ENCODE peak calls at places on chromosomes 13 and 19, in seven cellular contexts. T is fibroblast of the aortic adventitia, K is uterus, S is astrocyte, Q is epithelial cell of esophagus, F is adrenal gland, J is K562. X is an unnamed sample.

GRCh38 chr19:44975444-44975843 is 20.3 kb downstream of the CLPTM1 start:
- DNase-seq in F (peak; percentile 67), S (no peak), K (no peak), T (no peak), J (no peak), Q (no peak), X (no peak)

GRCh38 chr13:70960841-70961443 is 852.7 kb upstream of the KLHL1 start:
- DNase-seq in K (no peak), F (no peak), Q (peak; percentile 50), T (peak; percentile 2), J (no peak), S (peak; percentile 3), X (peak; percentile 16)

GRCh38 chr13:22357132-22357531 is 686.3 kb downstream of the FGF9 start:
- DNase-seq in J (no peak), K (no peak), S (no peak), F (peak; percentile 10), T (no peak), Q (no peak), X (no peak)

GRCh38 chr13:95676100-95676774 is 702 bp upstream of the DNAJC3 start:
- DNase-seq in Q (peak; percentile 64), T (peak; percentile 43), K (no peak), J (peak; percentile 17), S (peak; percentile 47), F (peak; percentile 31), X (peak; percentile 21)

GRCh38 chr13:38766799-38767198 is 79.9 kb downstream of the FREM2 start:
- DNase-seq in S (no peak), Q (no peak), K (no peak), J (no peak), F (no peak), T (no peak), X (no peak)

GRCh38 chr13:110250258-110250891 is 56.6 kb downstream of the COL4A1 start:
- DNase-seq in F (peak; percentile 67), Q (peak; percentile 53), K (peak; percentile 71), S (peak; percentile 71), T (peak; percentile 73), J (no peak), X (no peak)

GRCh38 chr19:46413262-46414031 is at the start of gene CCDC8:
- DNase-seq in F (peak; percentile 93), J (peak; percentile 96), Q (peak; percentile 90), T (peak; percentile 91), K (peak; percentile 95), S (peak; percentile 95), X (peak; percentile 77)

GRCh38 chr13:79432086-79432485 is 26.0 kb upstream of the RBM26 start:
- DNase-seq in J (no peak), T (no peak), Q (no peak), F (no peak), S (no peak), K (no peak), X (no peak)

GRCh38 chr19:41001243-41001971 is 10.3 kb downstream of the CYP2B6 start:
- DNase-seq in K (no peak), J (peak; percentile 22), Q (no peak), T (no peak), F (no peak), S (no peak), X (no peak)

GRCh38 chr19:38250821-38251563 is 5.2 kb downstream of the PPP1R14A start:
- DNase-seq in T (no peak), K (peak; percentile 83), S (no peak), J (no peak), F (peak; percentile 82), Q (no peak), X (no peak)

GRCh38 chr19:13840751-13841338 is 36.1 kb upstream of the NANOS3 start:
- DNase-seq in J (no peak), S (no peak), T (peak; percentile 33), Q (no peak), K (no peak), F (no peak), X (no peak)

GRCh38 chr19:39416152-39416551 is 3.7 kb downstream of the PLEKHG2 start:
- DNase-seq in K (peak; percentile 20), F (no peak), Q (no peak), S (no peak), J (no peak), T (no peak), X (no peak)

GRCh38 chr13:96011291-96011875 is 41.8 kb downstream of the UGGT2 start:
- DNase-seq in F (no peak), S (peak; percentile 20), J (no peak), K (no peak), Q (no peak), T (peak; percentile 33), X (no peak)

GRCh38 chr19:4829001-4829712 is 2.4 kb downstream of the TICAM1 start:
- DNase-seq in F (no peak), K (no peak), Q (no peak), S (no peak), J (no peak), T (no peak), X (no peak)

GRCh38 chr13:78121001-78121400 is 202.4 kb upstream of the EDNRB start:
- DNase-seq in T (no peak), K (no peak), F (no peak), J (no peak), Q (peak; percentile 11), S (no peak), X (no peak)

GRCh38 chr13:26457212-26457611 is 100.3 kb upstream of the WASF3 start:
- DNase-seq in K (no peak), S (no peak), F (no peak), J (no peak), T (no peak), Q (peak; percentile 62), X (no peak)

GRCh38 chr13:21998279-21998678 is 327.4 kb downstream of the FGF9 start:
- DNase-seq in K (no peak), S (no peak), T (no peak), F (no peak), Q (no peak), J (no peak), X (no peak)

DNA sequence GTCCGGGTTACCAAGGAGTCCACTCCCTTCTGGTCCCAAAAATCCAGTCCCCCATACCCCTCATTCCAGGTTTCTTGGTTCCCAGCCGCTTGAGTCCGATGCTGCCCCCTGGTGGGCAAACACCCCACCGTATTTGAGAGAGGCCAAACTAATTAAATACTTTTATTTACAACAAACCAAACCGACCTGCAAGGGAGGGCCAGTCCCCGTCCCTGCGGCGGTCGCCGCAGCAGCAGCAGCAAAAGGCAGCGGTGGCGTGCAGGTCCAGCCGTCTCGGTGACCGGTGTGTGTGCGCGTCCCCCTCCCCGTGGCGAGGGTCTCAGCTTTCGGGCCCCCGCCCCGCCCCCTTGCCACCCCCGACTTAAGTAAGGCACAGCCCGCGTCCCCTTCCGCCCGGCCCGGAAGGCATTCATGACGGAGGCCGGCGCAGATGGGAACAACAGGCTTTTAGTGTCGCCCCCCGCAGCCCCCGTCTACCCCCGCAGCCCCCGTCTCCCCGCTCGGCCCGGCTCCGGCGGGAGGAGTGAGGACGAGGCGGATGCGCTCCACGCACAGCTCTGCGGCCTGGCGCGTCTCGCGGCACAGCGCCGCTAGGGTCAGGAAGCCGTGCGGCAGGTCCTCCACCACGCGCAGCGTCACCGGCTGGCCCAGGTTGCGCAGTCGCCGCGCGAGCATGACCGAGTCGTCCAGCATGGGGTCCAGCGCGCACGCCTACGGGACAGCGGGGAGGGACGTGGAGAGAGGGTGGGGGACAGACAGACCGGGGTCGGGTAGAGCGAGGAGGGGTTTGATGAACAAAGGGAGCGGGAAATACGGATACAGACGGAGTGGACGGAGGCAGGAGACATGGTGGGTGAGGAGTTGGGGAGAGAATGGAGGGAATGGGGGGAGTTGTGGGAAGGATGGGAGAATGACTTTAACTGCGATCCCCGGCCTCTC is 11.5 kb upstream of the CNFN start:
- DNase-seq in T (peak; percentile 83), Q (peak; percentile 77), K (peak; percentile 87), J (peak; percentile 85), F (peak; percentile 83), S (peak; percentile 38), X (peak; percentile 88)
- TF ChIP-seq CTCF in T (peak; percentile 85), Q (peak; percentile 78), K (peak; percentile 83), J (peak; percentile 85), F (peak; percentile 76), S (peak; percentile 79), X (peak; percentile 98)

DNA sequence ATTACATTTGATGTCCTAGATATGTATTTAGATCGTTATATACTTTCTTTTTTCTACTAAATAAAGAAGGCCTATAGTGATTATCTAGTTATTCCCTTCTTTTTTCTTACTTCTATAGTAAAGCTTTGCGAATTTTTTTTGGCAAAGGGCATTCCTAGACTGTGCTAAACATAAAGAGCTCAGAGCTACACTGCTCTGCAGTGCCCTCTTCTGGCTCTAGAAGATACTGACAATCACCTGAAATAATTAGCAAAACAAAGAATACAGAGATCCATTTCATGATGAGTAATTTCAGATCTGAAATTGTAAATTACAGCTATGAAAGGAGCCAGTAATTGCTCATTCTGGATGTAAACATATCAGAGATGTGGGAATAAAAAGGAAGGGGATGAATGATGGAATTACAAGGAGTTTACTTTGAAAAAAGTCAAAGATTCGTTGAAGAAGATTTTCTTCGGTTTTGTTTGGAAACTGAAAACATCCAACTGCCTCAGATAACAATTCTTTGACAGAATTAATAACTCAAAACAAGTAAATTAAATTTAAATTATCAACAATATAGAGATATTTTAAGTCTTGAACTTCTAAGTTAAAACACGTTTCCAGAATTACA is 288.5 kb downstream of the NALCN start:
- DNase-seq in J (peak; percentile 27), Q (peak; percentile 65), K (no peak), S (peak; percentile 17), F (peak; percentile 13), T (peak; percentile 72), X (peak; percentile 41)
- TF ChIP-seq CTCF in J (peak; percentile 61), Q (peak; percentile 83), K (peak; percentile 22), S (peak; percentile 94), F (peak; percentile 56), T (peak; percentile 83), X (peak; percentile 79)

DNA sequence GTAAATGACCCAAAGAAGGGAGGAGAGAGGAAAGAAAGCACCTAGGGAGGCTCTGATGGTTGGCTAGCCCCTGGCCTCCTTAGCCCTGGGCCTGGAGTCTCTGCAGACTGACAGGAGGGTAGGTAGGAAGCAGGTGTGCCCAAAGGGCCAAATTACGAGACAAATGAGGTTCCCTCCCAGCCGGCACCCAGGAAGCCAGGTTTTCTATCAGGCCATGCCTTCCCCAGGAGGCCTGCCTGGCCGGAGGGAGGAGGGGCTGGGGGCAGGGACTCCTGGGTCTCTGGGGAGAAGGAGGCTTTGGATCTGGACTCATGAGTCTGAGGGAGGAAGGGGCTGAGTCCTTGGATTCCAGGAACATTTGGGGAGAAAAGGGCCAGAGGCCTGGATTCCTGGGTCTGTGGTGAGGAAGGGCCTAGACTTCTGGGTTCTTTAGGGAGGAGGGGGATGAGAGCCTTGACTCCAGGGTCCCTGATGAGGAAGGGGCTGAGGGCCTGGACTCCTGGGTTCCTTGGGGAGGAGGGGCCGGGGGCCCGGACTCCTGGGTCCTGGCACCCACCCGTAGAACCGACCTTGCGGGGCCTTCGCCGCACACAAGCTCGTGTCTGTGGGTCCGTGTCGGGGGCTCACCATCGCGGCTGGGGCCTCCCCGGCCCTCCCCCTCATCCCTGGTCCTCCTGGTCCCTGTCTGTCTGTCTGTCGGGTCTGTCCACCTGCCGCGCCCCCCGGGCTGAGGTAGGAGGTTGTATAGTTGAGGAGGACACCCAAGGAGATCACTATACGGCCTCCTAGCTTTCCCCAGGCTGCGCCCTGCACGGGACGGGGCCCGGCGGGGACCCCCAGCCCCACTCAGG is 840 bp upstream of the SPACA6 start:
- DNase-seq in K (no peak), F (peak; percentile 26), S (no peak), T (no peak), Q (no peak), J (no peak), X (no peak)
- TF ChIP-seq CTCF in K (no peak), F (no peak), S (no peak), T (no peak), Q (no peak), J (no peak), X (no peak)

DNA sequence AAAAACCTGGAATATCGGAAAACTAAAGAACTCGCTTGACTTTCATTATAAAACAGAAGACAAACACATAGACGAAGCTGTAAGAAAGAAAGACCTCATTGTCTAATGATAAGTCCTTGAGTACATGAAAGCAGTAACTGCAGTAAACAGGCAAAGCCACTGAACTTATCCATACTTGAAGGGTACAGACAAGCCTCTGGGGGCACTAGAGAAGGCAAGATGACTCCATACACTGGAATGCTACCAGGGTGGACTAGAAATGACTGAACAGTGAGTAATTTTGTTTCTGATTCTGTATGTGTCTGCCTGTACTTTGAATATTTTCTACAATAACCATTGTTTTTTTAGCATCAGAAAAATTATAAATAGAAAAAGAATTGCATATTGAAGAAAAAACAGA is 507.9 kb downstream of the UQCRFS1 start:
- DNase-seq in K (no peak), Q (peak; percentile 65), S (peak; percentile 88), F (no peak), J (peak; percentile 19), T (peak; percentile 90), X (no peak)
- TF ChIP-seq CTCF in K (no peak), Q (no peak), S (peak; percentile 77), F (no peak), J (peak; percentile 28), T (peak; percentile 65), X (no peak)

X was measured in endothelial cell.